ENCODE peak calls at places on chromosomes 11 and 22, in seven cellular contexts. G, Q, T, L, H, N and R are unnamed samples.

GRCh38 chr11:71182791-71183556 is 69.4 kb downstream of the SHANK2 start:
- DNase-seq in G (no peak), Q (peak), T (no peak), L (no peak), H (no peak), N (no peak), R (no peak)

GRCh38 chr11:16528639-16529038 is 172.3 kb upstream of the SOX6 start:
- DNase-seq in G (no peak), Q (no peak), T (no peak), L (no peak), H (no peak), N (no peak), R (no peak)

GRCh38 chr22:44181033-44181911 is 547 bp downstream of the PARVG start:
- DNase-seq in G (peak), Q (no peak), T (peak), L (no peak), H (peak), N (no peak), R (no peak)

GRCh38 chr11:88307749-88308425 is 29.6 kb downstream of the CTSC start:
- DNase-seq in G (no peak), Q (no peak), T (no peak), L (no peak), H (no peak), N (no peak), R (no peak)

GRCh38 chr11:120912504-120912903 is 111.4 kb upstream of the TBCEL start:
- DNase-seq in G (peak), Q (peak), T (no peak), L (no peak), H (no peak), N (peak), R (peak)

GRCh38 chr11:32052218-32052617 is 38.7 kb upstream of the RCN1 start:
- DNase-seq in G (peak), Q (peak), T (peak), L (peak), H (peak), N (peak), R (no peak)

GRCh38 chr11:134266440-134266839 is 9.7 kb upstream of the GLB1L3 start:
- DNase-seq in G (no peak), Q (no peak), T (no peak), L (no peak), H (no peak), N (no peak), R (no peak)

GRCh38 chr11:115845872-115846271 is 341.7 kb upstream of the CADM1 start:
- DNase-seq in G (no peak), Q (no peak), T (no peak), L (no peak), H (no peak), N (no peak), R (no peak)

GRCh38 chr11:106322111-106322510 is 244.6 kb downstream of the AASDHPPT start:
- DNase-seq in G (no peak), Q (no peak), T (no peak), L (no peak), H (no peak), N (no peak), R (no peak)

GRCh38 chr22:45202333-45203149 is 38.2 kb downstream of the KIAA0930 start:
- DNase-seq in G (no peak), Q (no peak), T (peak), L (no peak), H (no peak), N (no peak), R (no peak)

GRCh38 chr22:33921576-33922181 is 1.4 kb upstream of the LARGE1 start:
- DNase-seq in G (no peak), Q (peak), T (peak), L (peak), H (peak), N (peak), R (no peak)

GRCh38 chr11:36738292-36738861 is 140.3 kb upstream of the RAG2 start:
- DNase-seq in G (no peak), Q (no peak), T (no peak), L (no peak), H (no peak), N (no peak), R (no peak)

GRCh38 chr22:50218996-50219727 is 18.4 kb downstream of the SELENOO start:
- DNase-seq in G (peak), Q (peak), T (no peak), L (peak), H (no peak), N (peak), R (peak)

GRCh38 chr11:70763606-70764005 is 365.3 kb downstream of the CTTN start:
- DNase-seq in G (peak), Q (no peak), T (peak), L (no peak), H (no peak), N (no peak), R (no peak)

GRCh38 chr11:11413776-11414175 is 60.7 kb upstream of the CSNK2A3 start:
- DNase-seq in G (peak), Q (no peak), T (no peak), L (no peak), H (no peak), N (no peak), R (no peak)

GRCh38 chr22:22047266-22047665 is 64.7 kb upstream of the TOP3B start:
- DNase-seq in G (no peak), Q (no peak), T (no peak), L (no peak), H (no peak), N (no peak), R (no peak)

GRCh38 chr11:63508009-63508408 is 2.1 kb downstream of the LGALS12 start:
- DNase-seq in G (peak), Q (no peak), T (peak), L (no peak), H (no peak), N (peak), R (no peak)

GRCh38 chr11:134587345-134587744 is 175.3 kb upstream of the B3GAT1 start:
- DNase-seq in G (no peak), Q (no peak), T (no peak), L (peak), H (no peak), N (no peak), R (no peak)

GRCh38 chr22:17086301-17086700 is 1.5 kb downstream of the IL17RA start:
- DNase-seq in G (no peak), Q (no peak), T (no peak), L (no peak), H (no peak), N (no peak), R (no peak)

GRCh38 chr11:119323532-119324033 is 6.7 kb upstream of the MCAM start:
- DNase-seq in G (peak), Q (peak), T (peak), L (peak), H (peak), N (peak), R (no peak)

GRCh38 chr22:49303781-49304461 is 523.8 kb downstream of the BRD1 start:
- DNase-seq in G (no peak), Q (no peak), T (no peak), L (peak), H (peak), N (no peak), R (no peak)

GRCh38 chr11:125886997-125887372 is 483 bp upstream of the HYLS1 start:
- DNase-seq in G (peak), Q (peak), T (peak), L (peak), H (peak), N (peak), R (no peak)

GRCh38 chr11:105298630-105299029 is 159.1 kb upstream of the CARD18 start:
- DNase-seq in G (peak), Q (peak), T (no peak), L (no peak), H (no peak), N (peak), R (no peak)

GRCh38 chr11:57240757-57241156 is 3.7 kb upstream of the APLNR start:
- DNase-seq in G (no peak), Q (no peak), T (no peak), L (peak), H (no peak), N (no peak), R (no peak)

GRCh38 chr11:57237204-57237681 is at the start of gene APLNR:
- DNase-seq in G (no peak), Q (no peak), T (no peak), L (no peak), H (no peak), N (no peak), R (no peak)

GRCh38 chr11:57240007-57240406 is 3.0 kb upstream of the APLNR start:
- DNase-seq in G (no peak), Q (no peak), T (no peak), L (no peak), H (no peak), N (no peak), R (no peak)

GRCh38 chr11:57241311-57241972 is 4.4 kb upstream of the APLNR start:
- DNase-seq in G (no peak), Q (no peak), T (no peak), L (peak), H (no peak), N (no peak), R (no peak)

GRCh38 chr11:57239348-57239747 is 2.3 kb upstream of the APLNR start:
- DNase-seq in G (no peak), Q (no peak), T (no peak), L (no peak), H (no peak), N (no peak), R (no peak)
- H3K4me3 ChIP-seq in G (no peak), Q (no peak), T (no peak), L (no peak), H (no peak), N (no peak), R (no peak)

DNA sequence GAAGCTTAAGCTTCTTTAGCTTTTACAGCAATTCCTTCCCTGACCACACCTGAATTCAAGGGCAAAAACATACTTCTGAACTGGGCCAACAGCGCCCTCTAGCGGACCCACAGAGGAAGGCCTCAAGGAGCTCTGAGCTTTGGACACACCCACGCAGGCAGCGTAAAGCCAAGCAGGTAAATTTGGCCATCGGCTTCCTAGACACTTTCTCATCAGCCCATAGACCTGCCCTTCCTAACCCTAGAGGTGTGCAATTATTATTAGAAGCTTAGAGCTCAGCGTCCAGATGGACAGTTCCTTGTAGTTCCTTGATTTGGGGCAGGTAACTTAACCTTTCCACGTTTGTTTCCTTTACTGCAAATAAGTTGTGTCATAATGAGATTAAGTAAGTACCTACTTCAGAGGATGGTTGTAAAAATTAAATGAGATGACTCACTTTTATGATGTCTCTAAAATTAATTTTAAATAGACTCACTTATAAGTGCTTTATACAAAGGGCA is 25.7 kb upstream of the HMGXB4 start:
- DNase-seq in G (peak), Q (peak), T (peak), L (no peak), H (peak), N (peak), R (peak)
- H3K4me3 ChIP-seq in G (no peak), Q (no peak), T (no peak), L (no peak), H (no peak), N (no peak), R (no peak)

DNA sequence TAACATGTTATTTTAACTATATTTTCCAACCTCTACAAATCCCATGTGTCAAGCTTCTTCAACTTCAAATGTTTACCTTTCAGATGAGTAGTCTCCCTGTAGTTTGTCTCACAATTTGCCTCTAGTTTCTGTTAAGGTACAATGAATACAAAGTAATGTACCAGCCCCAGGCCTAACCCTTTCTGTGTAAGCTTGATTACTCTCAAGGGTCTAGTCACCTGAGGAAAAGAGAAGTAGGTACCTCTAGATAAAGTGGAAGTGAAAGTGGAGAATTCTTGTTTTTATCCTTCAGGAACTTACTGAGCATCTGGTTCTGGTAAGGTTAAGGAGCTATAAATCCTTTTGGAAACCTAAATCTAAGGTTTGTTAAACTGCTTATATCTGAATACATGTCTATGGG is at the start of gene OR51A7:
- DNase-seq in G (no peak), Q (no peak), T (no peak), L (no peak), H (no peak), N (no peak), R (no peak)
- H3K4me3 ChIP-seq in G (no peak), Q (no peak), T (no peak), L (no peak), H (no peak), N (no peak), R (no peak)

DNA sequence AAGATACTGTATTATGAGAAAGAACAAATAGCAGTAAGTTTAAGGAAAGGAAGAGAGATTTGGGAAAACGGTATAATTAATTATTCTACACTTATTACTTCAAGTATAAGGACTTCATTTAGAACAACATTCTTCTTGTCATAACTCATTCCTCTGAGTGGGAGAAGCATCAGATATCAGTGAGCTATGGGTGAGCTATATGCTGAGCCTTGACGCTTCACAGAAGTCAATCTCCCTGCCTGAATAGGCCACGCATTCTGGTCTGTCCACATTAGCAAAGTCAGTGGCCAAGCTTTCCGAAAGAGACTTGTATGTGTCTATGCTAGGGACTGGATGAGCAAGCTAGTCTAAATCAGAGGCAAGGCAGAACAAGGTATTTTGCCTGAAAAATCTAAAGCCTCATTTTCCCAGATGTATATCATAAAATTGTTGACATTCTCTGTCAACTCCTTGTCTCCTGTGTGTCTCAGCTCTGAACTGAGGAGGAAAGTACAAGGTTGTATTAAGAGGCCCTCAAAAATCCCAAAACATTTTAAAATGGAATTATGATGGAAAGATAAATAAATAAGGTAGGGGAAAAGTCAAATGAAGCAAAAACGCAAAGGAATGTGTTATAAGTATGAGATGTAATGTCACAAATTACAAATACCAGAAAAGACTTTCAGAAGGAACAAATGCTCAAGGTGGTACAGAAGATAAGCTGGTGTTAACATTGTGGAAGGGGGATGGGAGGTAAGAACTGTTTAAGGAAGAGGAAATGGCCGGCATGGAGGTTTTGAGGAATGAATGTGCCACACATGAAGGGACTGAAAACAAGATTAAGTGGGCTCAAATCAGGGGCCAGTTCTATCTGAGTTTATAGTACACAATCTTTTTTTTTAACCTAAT is 1.4 kb downstream of the OR52N2 start:
- DNase-seq in G (no peak), Q (no peak), T (no peak), L (no peak), H (no peak), N (no peak), R (no peak)
- H3K4me3 ChIP-seq in G (no peak), Q (no peak), T (no peak), L (no peak), H (no peak), N (no peak), R (no peak)

GRCh38 chr22:25282346-25282670 is 62.9 kb downstream of the CRYBB2 start:
- DNase-seq in G (no peak), Q (no peak), T (no peak), L (no peak), H (no peak), N (no peak), R (no peak)
- H3K4me3 ChIP-seq in G (no peak), Q (no peak), T (no peak), L (no peak), H (no peak), N (no peak), R (no peak)

GRCh38 chr11:5631969-5632635 is 7.3 kb downstream of the TRIM34 start:
- DNase-seq in G (no peak), Q (no peak), T (no peak), L (no peak), H (no peak), N (no peak), R (no peak)
- H3K4me3 ChIP-seq in G (no peak), Q (no peak), T (no peak), L (no peak), H (no peak), N (no peak), R (no peak)

DNA sequence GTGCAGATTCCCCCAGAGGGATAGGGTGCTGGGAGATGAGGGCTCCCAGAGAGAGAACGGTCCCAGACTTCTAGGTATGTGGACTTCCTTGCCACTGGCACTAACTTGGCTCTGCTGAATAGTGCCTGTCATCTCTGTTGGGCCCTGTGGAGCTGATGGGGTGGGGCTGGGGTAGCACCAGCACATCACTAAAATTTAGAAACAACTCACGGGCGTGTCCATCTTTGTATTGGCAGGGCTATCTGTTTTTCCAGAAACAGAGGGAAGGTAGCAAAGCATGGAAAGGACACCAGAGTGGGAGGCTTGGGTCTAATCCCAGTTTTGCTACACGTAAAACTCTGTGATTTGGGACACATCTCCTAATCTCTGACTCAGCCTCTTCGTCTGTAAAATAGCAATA is 25.8 kb downstream of the SWAP70 start:
- DNase-seq in G (no peak), Q (no peak), T (no peak), L (no peak), H (no peak), N (peak), R (no peak)
- H3K4me3 ChIP-seq in G (no peak), Q (no peak), T (no peak), L (no peak), H (no peak), N (peak), R (no peak)

DNA sequence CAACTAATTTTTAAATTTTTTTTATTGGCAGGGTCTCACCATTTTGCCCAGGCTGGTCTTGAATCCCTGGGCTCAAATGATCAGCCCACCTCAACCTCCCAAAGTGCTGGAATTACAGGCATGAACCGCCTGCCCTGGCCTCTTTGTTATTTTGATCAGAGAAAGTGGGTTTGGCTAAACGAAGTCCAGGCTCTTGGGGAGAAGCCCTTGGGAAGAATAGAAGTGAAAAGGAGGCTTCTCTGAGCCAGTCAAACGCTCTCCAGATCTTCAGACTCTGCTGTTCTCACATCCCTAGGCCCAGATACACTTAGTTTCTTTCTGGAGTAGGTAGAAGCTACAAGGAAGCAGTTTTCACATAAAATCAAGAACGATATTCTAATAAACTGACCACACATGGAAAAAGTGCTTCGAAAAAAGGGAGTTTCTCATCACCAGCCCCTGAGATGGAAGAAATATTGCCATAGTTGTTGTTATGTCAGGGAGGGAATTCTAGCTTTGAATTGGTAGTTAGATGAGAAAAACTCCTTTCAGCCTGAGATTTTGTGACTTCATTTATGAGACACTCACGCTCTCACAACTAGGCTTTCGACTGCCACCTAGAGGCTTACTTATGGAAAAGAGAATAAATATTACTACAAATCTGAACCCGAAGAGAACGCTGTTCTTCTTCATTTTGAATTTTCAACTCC is 41.7 kb upstream of the AQP11 start:
- DNase-seq in G (peak), Q (peak), T (peak), L (peak), H (peak), N (peak), R (peak)
- H3K4me3 ChIP-seq in G (no peak), Q (no peak), T (no peak), L (no peak), H (no peak), N (no peak), R (no peak)

GRCh38 chr11:73340164-73340563 is 32.1 kb downstream of the ARHGEF17 start:
- DNase-seq in G (no peak), Q (no peak), T (no peak), L (no peak), H (no peak), N (no peak), R (no peak)

GRCh38 chr11:73344191-73344607 is 32.0 kb upstream of the RELT start:
- DNase-seq in G (no peak), Q (no peak), T (no peak), L (no peak), H (no peak), N (no peak), R (no peak)

GRCh38 chr11:73343076-73343833 is 32.9 kb upstream of the RELT start:
- DNase-seq in G (peak), Q (no peak), T (no peak), L (no peak), H (no peak), N (no peak), R (no peak)

GRCh38 chr11:73345481-73346147 is 30.6 kb upstream of the RELT start:
- DNase-seq in G (no peak), Q (no peak), T (no peak), L (no peak), H (no peak), N (no peak), R (no peak)

GRCh38 chr11:73342633-73343032 is 33.6 kb upstream of the RELT start:
- DNase-seq in G (peak), Q (no peak), T (no peak), L (no peak), H (no peak), N (no peak), R (no peak)
- H3K4me3 ChIP-seq in G (peak), Q (peak), T (no peak), L (peak), H (no peak), N (no peak), R (no peak)